ENCODE peak calls at places on chromosome 21, in ten cellular contexts. C is GM12864, B is brain microvascular endothelial cell, R is fibroblast of lung, S is hepatocyte, A is upper lobe of right lung, J is fibroblast of mammary gland, F is WTC11, Y is suprapubic skin, Z is foreskin fibroblast. T is an unnamed sample.

GRCh38 chr21:46091631-46092025 is 6.3 kb upstream of the COL6A2 start:
- DNase-seq in S (no peak), Y (no peak), C (no peak), A (peak), J (no peak), F (no peak), Z (no peak), B (no peak), R (no peak), T (peak)

GRCh38 chr21:36041910-36042309 is 18.4 kb downstream of the SETD4 start:
- DNase-seq in B (no peak), Y (no peak), R (no peak), F (no peak), A (no peak), S (no peak), J (no peak), Z (no peak), C (no peak), T (no peak)

GRCh38 chr21:29237110-29238051 is 61.3 kb upstream of the BACH1 start:
- DNase-seq in B (no peak), F (no peak), A (no peak), Y (no peak), S (no peak), J (peak), C (no peak), R (peak), Z (peak), T (no peak)

GRCh38 chr21:37006521-37007291 is at the start of gene RIPPLY3:
- DNase-seq in F (peak), B (no peak), Y (no peak), R (peak), S (peak), Z (peak), J (no peak), C (no peak), A (no peak), T (no peak)

GRCh38 chr21:45098867-45099266 is 24.5 kb downstream of the ADARB1 start:
- DNase-seq in A (no peak), J (peak), B (no peak), F (no peak), Z (peak), S (no peak), Y (no peak), C (no peak), R (no peak), T (no peak)

GRCh38 chr21:44547656-44548331 is 3.5 kb downstream of the KRTAP10-2 start:
- DNase-seq in Y (no peak), S (no peak), B (no peak), A (peak), Z (no peak), F (no peak), C (no peak), R (no peak), J (no peak), T (no peak)

GRCh38 chr21:34812510-34813265 is 143.9 kb downstream of the CLIC6 start:
- DNase-seq in A (no peak), S (peak), B (peak), C (no peak), J (peak), R (peak), Z (peak), F (no peak), Y (no peak), T (no peak)

GRCh38 chr21:15935530-15935929 is 205.7 kb downstream of the USP25 start:
- DNase-seq in Z (no peak), S (no peak), J (no peak), B (no peak), A (no peak), Y (no peak), R (no peak), C (no peak), F (no peak), T (no peak)

GRCh38 chr21:32093758-32094463 is 184.9 kb downstream of the MIS18A start:
- DNase-seq in F (no peak), Y (no peak), R (no peak), Z (no peak), S (no peak), C (no peak), J (no peak), B (no peak), A (no peak), T (no peak)

GRCh38 chr21:32094792-32095191 is 184.1 kb downstream of the MIS18A start:
- DNase-seq in Y (no peak), S (no peak), F (no peak), B (peak), A (no peak), J (peak), Z (peak), C (no peak), R (peak), T (no peak)

GRCh38 chr21:32099812-32100416 is 178.9 kb downstream of the MIS18A start:
- DNase-seq in S (peak), C (no peak), A (no peak), J (no peak), R (no peak), Z (no peak), B (no peak), F (no peak), Y (no peak), T (no peak)

GRCh38 chr21:32101206-32101763 is 177.6 kb downstream of the MIS18A start:
- DNase-seq in B (no peak), C (no peak), J (no peak), Z (no peak), Y (no peak), A (no peak), S (no peak), F (no peak), R (no peak), T (no peak)

DNA sequence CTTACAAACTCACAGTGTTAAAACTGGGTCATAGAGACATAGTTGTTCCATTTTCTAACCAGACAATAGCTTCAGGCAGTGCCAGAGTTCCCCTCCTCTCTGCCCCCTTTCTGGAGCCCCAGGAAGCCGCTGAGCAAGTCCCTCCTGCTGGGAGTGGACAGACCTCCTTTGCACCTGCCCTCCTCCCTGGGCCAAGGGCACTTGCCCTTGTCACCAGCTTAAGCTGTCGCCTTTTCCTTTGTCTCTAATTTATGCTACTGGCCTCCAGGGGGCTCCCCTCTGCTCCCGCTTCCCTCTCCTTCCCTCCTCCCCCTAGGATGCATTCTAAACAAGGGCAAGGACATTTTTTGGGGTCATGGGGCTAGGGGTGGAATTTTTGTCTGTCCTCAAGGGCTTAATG is 182.4 kb downstream of the MIS18A start:
- DNase-seq in B (no peak), A (no peak), C (no peak), Z (no peak), Y (no peak), S (no peak), R (no peak), J (peak), F (peak), T (no peak)
- TF ChIP-seq CTCF in B (peak), A (no peak), C (peak), Z (peak), Y (no peak), S (peak), R (peak), J (peak), F (peak), T (peak)

DNA sequence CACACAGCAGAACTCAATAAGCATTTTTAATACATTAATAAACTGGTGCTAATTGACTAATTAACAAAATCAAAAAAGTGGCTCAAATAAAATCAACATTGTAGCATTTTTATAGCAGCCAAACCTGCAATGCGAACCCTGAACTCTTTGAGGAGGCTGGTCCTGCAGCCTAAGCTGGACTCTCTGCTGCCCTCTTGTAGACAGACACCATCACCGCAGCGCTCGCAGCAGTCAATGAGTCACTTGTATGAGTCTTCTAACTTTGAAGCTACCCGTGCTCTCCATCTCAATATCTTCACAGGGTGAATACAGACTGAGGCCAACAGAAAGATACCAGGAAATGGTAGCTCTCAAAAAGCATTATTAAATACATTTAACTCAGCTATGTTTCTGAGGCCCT is 9.7 kb upstream of the KRTAP7-1 start:
- DNase-seq in R (no peak), B (peak), Z (peak), A (no peak), Y (no peak), S (peak), C (no peak), J (peak), F (peak), T (no peak)
- TF ChIP-seq CTCF in R (no peak), B (peak), Z (no peak), A (peak), Y (peak), S (peak), C (peak), J (peak), F (peak), T (peak)

GRCh38 chr21:31543191-31543590 is 116.3 kb upstream of the SOD1 start:
- DNase-seq in C (no peak), F (no peak), S (no peak), B (no peak), A (no peak), J (peak), Z (no peak), R (peak), Y (no peak), T (no peak)

GRCh38 chr21:31538821-31539220 is 120.7 kb upstream of the SOD1 start:
- DNase-seq in Z (no peak), C (no peak), R (no peak), F (no peak), B (no peak), J (no peak), A (no peak), S (peak), Y (no peak), T (no peak)

GRCh38 chr21:31536138-31536537 is 123.4 kb upstream of the SOD1 start:
- DNase-seq in F (no peak), A (peak), Z (no peak), Y (no peak), C (no peak), S (no peak), J (no peak), R (no peak), B (no peak), T (no peak)

GRCh38 chr21:31537872-31538576 is 121.5 kb upstream of the SOD1 start:
- DNase-seq in Z (no peak), J (no peak), A (no peak), F (peak), C (no peak), R (no peak), Y (no peak), S (no peak), B (no peak), T (no peak)
- TF ChIP-seq CTCF in Z (no peak), J (no peak), A (no peak), F (peak), C (no peak), R (no peak), Y (no peak), S (peak), B (peak), T (peak)

GRCh38 chr21:42101246-42101645 is 30.1 kb downstream of the UMODL1 start:
- DNase-seq in A (no peak), R (no peak), S (no peak), B (no peak), C (no peak), Y (no peak), F (no peak), Z (no peak), J (no peak), T (no peak)
- TF ChIP-seq CTCF in A (no peak), R (no peak), S (no peak), B (no peak), C (no peak), Y (no peak), F (no peak), Z (no peak), J (no peak), T (no peak)

DNA sequence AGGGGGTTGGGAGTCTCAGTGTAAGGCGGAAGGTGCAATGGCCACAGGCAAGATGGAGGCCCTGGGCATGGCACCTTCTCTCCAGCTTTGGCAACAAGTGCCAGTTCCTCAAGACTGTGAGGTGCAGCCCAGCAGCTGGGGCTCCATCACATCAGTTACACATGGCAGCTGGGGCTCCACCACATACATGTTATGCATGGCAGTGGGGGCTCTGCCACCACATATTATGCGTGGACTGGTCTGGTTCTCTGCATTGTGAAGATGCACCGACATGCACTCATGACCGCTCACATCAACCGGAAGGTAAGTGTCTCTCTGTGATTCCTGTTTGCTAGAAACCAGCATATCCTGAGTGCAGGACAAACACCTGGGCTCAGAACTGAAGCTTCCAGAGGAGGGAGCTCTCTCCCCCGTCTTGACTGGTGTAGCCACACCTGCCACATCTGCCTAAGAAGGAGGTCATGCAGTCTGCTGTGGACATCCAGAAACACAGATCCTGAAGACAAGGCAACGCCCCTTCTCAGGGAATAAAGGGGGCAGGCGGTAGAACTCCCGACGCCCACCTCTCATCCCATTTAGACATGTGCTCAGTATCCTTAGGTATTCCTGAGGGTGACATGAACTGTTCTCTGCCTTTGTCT is 104.1 kb upstream of the TMPRSS2 start:
- DNase-seq in J (peak), F (peak), B (no peak), Z (peak), R (peak), A (peak), Y (no peak), C (no peak), S (peak), T (no peak)
- TF ChIP-seq CTCF in J (peak), F (no peak), B (peak), Z (peak), R (no peak), A (no peak), Y (no peak), C (peak), S (peak), T (no peak)